ENCODE peak calls at places on chromosomes 16 and 17, in eight cellular contexts. L is heart right ventricle; P is AG04450; N is upper lobe of right lung; R is brain microvascular endothelial cell; K is fibroblast of lung; F is CD4-positive, alpha-beta T cell; Z is tibial nerve. E is an unnamed sample. For H3K27me3, the result is how much of the 10 kb centered on the place peaks cover.

GRCh38 chr16:20799599-20799998 is 6.7 kb downstream of the ERI2 start:
- DNase-seq in R (no peak), Z (no peak), K (peak), N (no peak), P (no peak), F (no peak), L (no peak), E (no peak)

GRCh38 chr16:75296606-75297005 is 45.2 kb upstream of the BCAR1 start:
- DNase-seq in R (peak), N (no peak), Z (no peak), L (peak), P (no peak), F (no peak), K (peak), E (no peak)

GRCh38 chr17:7988750-7989178 is 13.7 kb upstream of the GUCY2D start:
- DNase-seq in L (peak), P (peak), N (no peak), K (peak), F (peak), R (peak), Z (no peak), E (no peak)

GRCh38 chr17:34811561-34811960 is 149.7 kb downstream of the CCT6B start:
- DNase-seq in R (no peak), Z (no peak), L (no peak), P (no peak), K (no peak), F (no peak), N (no peak), E (no peak)

GRCh38 chr16:70380919-70381603 is 34.4 kb downstream of the DDX19A start:
- DNase-seq in P (peak), F (peak), N (peak), Z (peak), K (peak), R (peak), L (peak), E (peak)

GRCh38 chr17:5706835-5707234 is 122.5 kb upstream of the NLRP1 start:
- DNase-seq in L (peak), N (peak), Z (peak), R (peak), K (peak), F (peak), P (peak), E (no peak)

GRCh38 chr16:54482892-54483574 is 196.4 kb upstream of the IRX3 start:
- DNase-seq in P (no peak), F (no peak), R (no peak), N (no peak), Z (no peak), L (peak), K (no peak), E (no peak)

GRCh38 chr17:44417553-44417952 is 28.1 kb upstream of the ITGA2B start:
- DNase-seq in F (no peak), N (no peak), Z (no peak), L (no peak), R (peak), K (peak), P (peak), E (no peak)

GRCh38 chr17:787641-788221 is 5.6 kb downstream of the MRM3 start:
- DNase-seq in L (no peak), K (no peak), Z (no peak), P (no peak), N (peak), F (no peak), R (no peak), E (no peak)

GRCh38 chr17:63930951-63931575 is 1.1 kb downstream of the CD79B start:
- DNase-seq in P (no peak), K (no peak), L (peak), R (no peak), Z (peak), F (peak), N (peak), E (peak)
- H3K27ac ChIP-seq in P (no peak), K (no peak), L (peak), R (no peak), Z (no peak), F (peak), N (peak), E (no peak)

DNA sequence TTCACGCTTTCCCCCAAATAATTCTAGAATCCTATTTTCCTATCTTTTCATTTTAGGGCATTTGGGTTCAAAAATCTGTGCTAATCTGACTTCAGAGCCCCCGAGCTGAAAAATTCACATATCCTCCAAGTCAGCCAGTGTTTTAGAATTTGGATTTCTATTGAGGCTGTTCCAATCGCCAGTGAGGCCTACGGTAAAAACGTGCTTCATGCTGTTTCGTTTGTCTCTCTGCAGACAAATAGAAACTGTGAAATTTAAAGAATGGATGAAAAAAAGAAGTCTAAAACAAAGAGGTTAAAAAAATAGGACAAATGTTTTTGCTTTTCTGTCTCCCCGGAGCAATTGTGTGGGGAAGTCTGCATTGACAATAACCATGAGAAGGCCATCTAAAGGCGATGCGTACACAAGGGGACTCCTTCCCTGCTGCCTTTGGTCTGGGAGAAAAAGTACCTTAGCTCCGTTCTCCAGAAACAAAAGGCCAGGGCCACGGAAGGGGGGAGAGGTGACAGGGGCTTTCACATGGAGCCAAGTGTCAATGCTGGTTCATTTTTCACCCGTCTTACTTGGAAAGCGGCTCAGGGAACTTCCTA is 4.6 kb upstream of the ZFHX3 start:
- DNase-seq in N (no peak), P (no peak), K (peak), F (no peak), Z (no peak), R (no peak), L (no peak), E (no peak)
- H3K27me3 ChIP-seq in N (under half), P (under half), K (under half), F (half or more), Z (under half), R (under half), L (under half), E (under half)

GRCh38 chr17:73643012-73643845 is 1.0 kb downstream of the SDK2 start:
- DNase-seq in F (no peak), R (no peak), Z (no peak), L (no peak), K (no peak), N (peak), P (no peak), E (no peak)
- TF ChIP-seq CTCF in F (no peak), R (no peak), Z (peak), L (no peak), K (peak), N (peak), P (no peak), E (peak)

GRCh38 chr16:79764415-79765149 is 164.0 kb upstream of the MAF start:
- DNase-seq in L (no peak), K (no peak), N (no peak), Z (no peak), P (no peak), F (no peak), R (no peak), E (no peak)

GRCh38 chr16:79768594-79768993 is 168.1 kb upstream of the MAF start:
- DNase-seq in F (no peak), P (no peak), R (no peak), N (no peak), L (no peak), Z (no peak), K (no peak), E (no peak)

GRCh38 chr16:79770244-79771064 is 169.9 kb upstream of the MAF start:
- DNase-seq in K (peak), Z (peak), R (peak), L (peak), N (peak), P (peak), F (peak), E (peak)

GRCh38 chr16:79769320-79770243 is 169.0 kb upstream of the MAF start:
- DNase-seq in L (no peak), R (no peak), F (no peak), P (no peak), K (no peak), Z (no peak), N (no peak), E (no peak)

DNA sequence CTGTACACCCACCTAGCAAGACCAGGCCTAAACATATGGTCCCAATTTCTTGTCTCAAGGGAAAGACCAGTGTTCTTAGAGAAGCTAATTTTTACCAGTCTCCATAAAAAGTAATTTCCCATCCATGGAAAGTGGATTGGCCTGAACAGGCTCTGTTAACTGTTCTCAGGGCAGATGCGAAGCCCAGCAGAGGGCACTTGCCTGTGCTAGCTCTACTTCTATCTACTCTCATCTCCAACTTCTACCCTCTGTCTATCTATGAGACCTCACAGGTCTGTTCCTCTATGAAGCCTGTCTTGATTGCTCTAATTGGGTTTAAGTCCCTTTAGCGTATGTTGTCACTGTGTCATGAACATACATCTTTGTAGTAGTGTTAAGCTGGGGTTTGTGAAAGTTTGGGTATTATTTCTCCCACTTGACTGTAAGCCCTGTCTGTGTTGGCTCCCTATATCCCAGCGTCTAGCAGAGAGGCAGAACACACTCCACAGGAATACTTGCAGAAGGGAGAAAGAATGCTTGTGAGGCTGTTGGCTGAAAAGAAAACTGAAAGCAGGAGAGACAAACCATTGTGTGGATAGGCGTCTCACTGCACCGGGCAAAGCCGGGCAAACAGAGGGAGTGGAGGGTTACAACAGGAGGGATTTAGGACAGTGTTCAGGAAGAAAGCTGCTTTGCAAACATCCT is 167.2 kb upstream of the MAF start:
- DNase-seq in R (peak), N (no peak), P (no peak), L (no peak), F (no peak), Z (no peak), K (peak), E (no peak)
- H3K27ac ChIP-seq in R (no peak), N (peak), P (no peak), L (peak), F (no peak), Z (peak), K (peak), E (peak)

E was measured in RWPE2.